ENCODE peak calls at places on chromosomes 11 and 22, in nine cellular contexts. K is fibroblast of pulmonary artery, P is PC-3, F is ovary, E is astrocyte of the spinal cord, R is pancreas, L is AG04450, M is K562, S is fibroblast of mammary gland. A is an unnamed sample.

GRCh38 chr11:34346551-34346950 is 11.3 kb downstream of the ABTB2 start:
- DNase-seq in R (no peak), K (no peak), S (peak; percentile 54), L (no peak), E (no peak), F (no peak), M (no peak), P (no peak), A (no peak)

GRCh38 chr11:133928628-133929059 is 28.1 kb downstream of the IGSF9B start:
- DNase-seq in P (peak; percentile 43), L (no peak), F (no peak), M (no peak), K (no peak), R (no peak), E (no peak), S (no peak), A (no peak)

GRCh38 chr11:46711288-46711687 is 7.7 kb upstream of the F2 start:
- DNase-seq in S (peak; percentile 56), K (peak; percentile 14), P (no peak), L (no peak), F (no peak), M (no peak), R (no peak), E (peak; percentile 27), A (no peak)

GRCh38 chr22:23984430-23984829 is 4.5 kb downstream of the GSTT2 start:
- DNase-seq in P (no peak), E (peak; percentile 11), M (no peak), F (no peak), K (peak; percentile 39), L (no peak), R (no peak), S (peak; percentile 53), A (peak; percentile 22)

GRCh38 chr22:20805972-20806471 is 32.1 kb downstream of the SERPIND1 start:
- DNase-seq in F (no peak), L (no peak), M (no peak), R (no peak), K (peak; percentile 36), S (peak; percentile 22), E (no peak), P (peak; percentile 33), A (no peak)

GRCh38 chr11:46725338-46726205 is 6.6 kb downstream of the F2 start:
- DNase-seq in K (no peak), S (no peak), M (no peak), L (no peak), F (no peak), R (no peak), P (no peak), E (no peak), A (no peak)

GRCh38 chr22:50139843-50140415 is 30.6 kb upstream of the PANX2 start:
- DNase-seq in R (no peak), L (no peak), P (peak; percentile 35), S (no peak), E (no peak), K (peak; percentile 20), M (no peak), F (no peak), A (no peak)

GRCh38 chr11:35247428-35247827 is 108.5 kb downstream of the CD44 start:
- DNase-seq in F (no peak), P (no peak), K (no peak), M (no peak), R (no peak), E (no peak), L (no peak), S (no peak), A (no peak)

GRCh38 chr11:62770778-62771143 is 435 bp upstream of the TAF6L start:
- DNase-seq in K (no peak), P (no peak), R (no peak), M (no peak), L (no peak), E (no peak), F (peak; percentile 35), S (no peak), A (no peak)

GRCh38 chr11:102516179-102516578 is 14.4 kb downstream of the MMP7 start:
- DNase-seq in F (no peak), E (no peak), P (no peak), M (no peak), K (no peak), S (no peak), L (no peak), R (no peak), A (no peak)

GRCh38 chr11:133656100-133656635 is 123.9 kb upstream of the OPCML start:
- DNase-seq in E (no peak), L (no peak), S (no peak), F (no peak), R (no peak), M (no peak), K (no peak), P (no peak), A (no peak)

GRCh38 chr11:60265373-60266214 is 14.9 kb upstream of the MS4A4A start:
- DNase-seq in P (peak; percentile 85), K (peak; percentile 36), S (peak; percentile 24), L (no peak), E (peak; percentile 18), M (peak; percentile 52), F (no peak), R (no peak), A (peak; percentile 3)

GRCh38 chr11:60264644-60265043 is 15.8 kb upstream of the MS4A4A start:
- DNase-seq in L (no peak), K (no peak), R (no peak), M (no peak), E (no peak), F (no peak), S (no peak), P (no peak), A (no peak)

GRCh38 chr11:60263434-60263833 is 17.0 kb upstream of the MS4A4A start:
- DNase-seq in P (no peak), M (no peak), F (no peak), R (no peak), L (no peak), E (no peak), S (no peak), K (no peak), A (no peak)

GRCh38 chr11:60257956-60258722 is 15.2 kb upstream of the MS4A4E start:
- DNase-seq in R (no peak), S (no peak), K (no peak), L (no peak), F (no peak), E (no peak), M (no peak), P (no peak), A (no peak)

DNA sequence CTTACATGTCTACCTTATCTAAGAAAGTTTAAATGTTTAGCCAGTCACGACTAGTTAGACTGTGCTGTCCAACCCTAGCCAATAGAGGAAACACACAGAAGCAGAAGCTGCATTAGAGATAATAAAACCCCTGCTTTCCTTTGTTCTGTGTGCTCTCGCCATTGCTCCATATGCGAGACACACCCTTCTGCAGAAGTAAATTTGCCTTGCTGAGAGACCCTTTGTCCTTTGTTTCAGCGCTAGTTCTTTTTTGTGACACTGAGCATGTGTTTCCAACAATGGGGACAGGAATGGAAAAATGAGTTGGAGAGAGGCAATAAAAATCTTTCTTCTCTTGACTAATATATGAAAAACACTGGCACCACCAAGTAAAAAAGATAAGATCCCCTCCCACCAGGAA is 18.1 kb upstream of the MS4A4E start:
- DNase-seq in R (no peak), S (no peak), K (no peak), F (no peak), M (no peak), P (no peak), L (no peak), E (no peak), A (no peak)
- TF ChIP-seq CTCF in R (no peak), S (no peak), K (no peak), F (no peak), M (no peak), P (no peak), L (no peak), E (no peak), A (no peak)

GRCh38 chr22:39148727-39149535 is 3.5 kb downstream of the CBX7 start:
- DNase-seq in S (no peak), P (no peak), L (no peak), R (peak; percentile 62), M (peak; percentile 58), E (no peak), F (peak; percentile 85), K (no peak), A (no peak)
- H3K4me3 ChIP-seq in S (no peak overlapping the region), P (no peak overlapping the region), L (no peak overlapping the region), R (no peak overlapping the region), M (no peak overlapping the region), E (no peak overlapping the region), F (peak overlapping the region; percentile 6), K (no peak overlapping the region), A (no peak overlapping the region)

DNA sequence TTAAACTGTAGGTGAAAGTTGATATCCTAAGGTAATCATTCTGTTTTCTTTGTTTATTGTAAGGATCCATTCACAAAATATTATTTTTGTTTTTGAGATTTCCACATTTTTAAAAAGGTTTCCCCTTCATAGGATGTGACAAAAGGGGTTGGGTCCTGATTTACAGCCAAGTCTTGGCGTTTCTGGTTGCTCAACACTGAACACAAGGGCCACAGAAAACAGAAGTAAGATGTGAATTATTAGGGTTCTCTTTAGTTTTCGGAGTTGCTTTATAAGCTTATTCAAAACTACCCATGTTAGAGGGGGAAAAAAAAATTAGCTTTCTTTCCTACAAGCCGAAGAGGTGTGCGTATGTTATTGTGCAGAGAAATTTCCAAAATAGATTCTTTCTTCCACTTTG is 30.0 kb upstream of the FLI1 start:
- DNase-seq in L (no peak), P (no peak), R (no peak), K (no peak), E (no peak), S (no peak), M (no peak), F (no peak), A (no peak)
- TF ChIP-seq CTCF in L (no peak), P (no peak), R (no peak), K (no peak), E (no peak), S (no peak), M (no peak), F (no peak), A (no peak)

GRCh38 chr11:72069787-72070251 is 10.5 kb downstream of the NUMA1 start:
- DNase-seq in E (peak; percentile 78), R (peak; percentile 84), L (peak; percentile 21), P (peak; percentile 90), M (peak; percentile 27), K (peak; percentile 81), F (peak; percentile 67), S (peak; percentile 92), A (peak; percentile 19)

GRCh38 chr11:72066855-72067254 is 13.5 kb downstream of the NUMA1 start:
- DNase-seq in S (no peak), K (no peak), E (no peak), M (no peak), L (no peak), P (no peak), F (no peak), R (no peak), A (no peak)

GRCh38 chr11:72067676-72068075 is 12.7 kb downstream of the NUMA1 start:
- DNase-seq in M (no peak), S (no peak), K (no peak), P (no peak), L (no peak), E (no peak), F (no peak), R (no peak), A (no peak)

GRCh38 chr11:72069200-72069599 is 11.1 kb downstream of the NUMA1 start:
- DNase-seq in P (no peak), E (no peak), L (no peak), F (no peak), M (no peak), K (no peak), S (peak; percentile 38), R (no peak), A (no peak)

DNA sequence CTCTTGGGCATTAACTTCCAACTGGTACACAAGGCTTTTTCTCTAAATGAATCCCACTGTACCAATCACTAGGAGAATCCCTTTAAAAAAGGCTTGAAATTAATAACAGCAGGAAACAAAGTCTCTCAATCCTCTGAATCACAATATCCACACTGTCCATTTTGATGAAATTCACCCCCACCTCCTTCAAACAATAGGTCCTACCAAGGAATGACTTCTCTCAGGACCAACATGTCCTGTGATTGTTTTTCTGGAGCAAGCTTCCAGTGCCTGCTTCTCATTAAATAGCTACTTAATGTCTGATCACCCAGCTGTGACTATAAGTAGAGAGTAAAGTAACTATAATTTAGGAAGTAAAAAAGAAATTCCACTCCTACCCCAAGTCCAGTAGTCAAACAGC is 13.1 kb downstream of the NUMA1 start:
- DNase-seq in M (no peak), K (no peak), L (no peak), S (no peak), F (no peak), R (no peak), E (no peak), P (no peak), A (no peak)
- H3K4me3 ChIP-seq in M (no peak overlapping the region), K (no peak overlapping the region), L (no peak overlapping the region), S (no peak overlapping the region), F (no peak overlapping the region), R (no peak overlapping the region), E (no peak overlapping the region), P (no peak overlapping the region), A (no peak overlapping the region)

A was measured in astrocyte of the cerebellum.